ENCODE peak calls at places on chromosomes 11 and 22, in ten cellular contexts. One of them, this sample, is unnamed.

GRCh38 chr11:33721291-33721840 is 14.9 kb downstream of the CD59 start:
- DNase-seq in transverse colon: no peak
- DNase-seq in cardiac fibroblast: peak
- DNase-seq in brain microvascular endothelial cell: peak
- DNase-seq in osteocyte: no peak
- DNase-seq in Caco-2: no peak
- DNase-seq in fibroblast of pulmonary artery: peak
- DNase-seq in omental fat pad: no peak
- DNase-seq in GM23338: no peak
- DNase-seq in mucosa of descending colon: no peak
- DNase-seq in this sample: no peak

GRCh38 chr22:50704510-50705218 is 32.0 kb downstream of the SHANK3 start:
- DNase-seq in Caco-2: no peak
- DNase-seq in fibroblast of pulmonary artery: no peak
- DNase-seq in GM23338: no peak
- DNase-seq in brain microvascular endothelial cell: no peak
- DNase-seq in transverse colon: no peak
- DNase-seq in mucosa of descending colon: no peak
- DNase-seq in omental fat pad: no peak
- DNase-seq in cardiac fibroblast: no peak
- DNase-seq in osteocyte: no peak
- DNase-seq in this sample: peak

GRCh38 chr11:115892016-115892415 is 387.8 kb upstream of the CADM1 start:
- DNase-seq in GM23338: no peak
- DNase-seq in mucosa of descending colon: no peak
- DNase-seq in omental fat pad: no peak
- DNase-seq in osteocyte: no peak
- DNase-seq in brain microvascular endothelial cell: no peak
- DNase-seq in fibroblast of pulmonary artery: no peak
- DNase-seq in Caco-2: no peak
- DNase-seq in cardiac fibroblast: no peak
- DNase-seq in transverse colon: no peak
- DNase-seq in this sample: no peak

GRCh38 chr11:12150831-12151382 is 40.5 kb downstream of the MICAL2 start:
- DNase-seq in transverse colon: peak
- DNase-seq in osteocyte: no peak
- DNase-seq in GM23338: no peak
- DNase-seq in mucosa of descending colon: no peak
- DNase-seq in cardiac fibroblast: peak
- DNase-seq in brain microvascular endothelial cell: no peak
- DNase-seq in Caco-2: no peak
- DNase-seq in omental fat pad: no peak
- DNase-seq in fibroblast of pulmonary artery: peak
- DNase-seq in this sample: no peak

GRCh38 chr11:2190670-2191471 is 19.3 kb upstream of the TH start:
- DNase-seq in GM23338: no peak
- DNase-seq in mucosa of descending colon: no peak
- DNase-seq in fibroblast of pulmonary artery: no peak
- DNase-seq in transverse colon: no peak
- DNase-seq in omental fat pad: no peak
- DNase-seq in Caco-2: no peak
- DNase-seq in cardiac fibroblast: no peak
- DNase-seq in osteocyte: no peak
- DNase-seq in brain microvascular endothelial cell: no peak
- DNase-seq in this sample: no peak

GRCh38 chr11:24142062-24142461 is 354.8 kb upstream of the LUZP2 start:
- DNase-seq in brain microvascular endothelial cell: no peak
- DNase-seq in cardiac fibroblast: no peak
- DNase-seq in GM23338: no peak
- DNase-seq in Caco-2: no peak
- DNase-seq in transverse colon: no peak
- DNase-seq in omental fat pad: no peak
- DNase-seq in osteocyte: no peak
- DNase-seq in mucosa of descending colon: no peak
- DNase-seq in fibroblast of pulmonary artery: no peak
- DNase-seq in this sample: no peak

GRCh38 chr11:120667281-120667680 is 155.7 kb downstream of the GRIK4 start:
- DNase-seq in cardiac fibroblast: peak
- DNase-seq in osteocyte: no peak
- DNase-seq in mucosa of descending colon: no peak
- DNase-seq in GM23338: no peak
- DNase-seq in fibroblast of pulmonary artery: peak
- DNase-seq in transverse colon: no peak
- DNase-seq in Caco-2: no peak
- DNase-seq in omental fat pad: no peak
- DNase-seq in brain microvascular endothelial cell: no peak
- DNase-seq in this sample: no peak

GRCh38 chr11:74322667-74323066 is 11.2 kb upstream of the P4HA3 start:
- DNase-seq in Caco-2: no peak
- DNase-seq in brain microvascular endothelial cell: no peak
- DNase-seq in fibroblast of pulmonary artery: peak
- DNase-seq in transverse colon: no peak
- DNase-seq in GM23338: no peak
- DNase-seq in cardiac fibroblast: peak
- DNase-seq in omental fat pad: no peak
- DNase-seq in mucosa of descending colon: peak
- DNase-seq in osteocyte: no peak
- DNase-seq in this sample: no peak

GRCh38 chr11:120551191-120551590 is 39.6 kb downstream of the GRIK4 start:
- DNase-seq in mucosa of descending colon: no peak
- DNase-seq in cardiac fibroblast: no peak
- DNase-seq in omental fat pad: no peak
- DNase-seq in transverse colon: no peak
- DNase-seq in osteocyte: no peak
- DNase-seq in Caco-2: no peak
- DNase-seq in brain microvascular endothelial cell: no peak
- DNase-seq in GM23338: no peak
- DNase-seq in fibroblast of pulmonary artery: no peak
- DNase-seq in this sample: no peak

GRCh38 chr11:87722756-87723599 is 452.3 kb downstream of the RAB38 start:
- DNase-seq in fibroblast of pulmonary artery: peak
- DNase-seq in GM23338: peak
- DNase-seq in mucosa of descending colon: no peak
- DNase-seq in Caco-2: peak
- DNase-seq in osteocyte: no peak
- DNase-seq in omental fat pad: no peak
- DNase-seq in transverse colon: peak
- DNase-seq in cardiac fibroblast: peak
- DNase-seq in brain microvascular endothelial cell: peak
- DNase-seq in this sample: peak

DNA sequence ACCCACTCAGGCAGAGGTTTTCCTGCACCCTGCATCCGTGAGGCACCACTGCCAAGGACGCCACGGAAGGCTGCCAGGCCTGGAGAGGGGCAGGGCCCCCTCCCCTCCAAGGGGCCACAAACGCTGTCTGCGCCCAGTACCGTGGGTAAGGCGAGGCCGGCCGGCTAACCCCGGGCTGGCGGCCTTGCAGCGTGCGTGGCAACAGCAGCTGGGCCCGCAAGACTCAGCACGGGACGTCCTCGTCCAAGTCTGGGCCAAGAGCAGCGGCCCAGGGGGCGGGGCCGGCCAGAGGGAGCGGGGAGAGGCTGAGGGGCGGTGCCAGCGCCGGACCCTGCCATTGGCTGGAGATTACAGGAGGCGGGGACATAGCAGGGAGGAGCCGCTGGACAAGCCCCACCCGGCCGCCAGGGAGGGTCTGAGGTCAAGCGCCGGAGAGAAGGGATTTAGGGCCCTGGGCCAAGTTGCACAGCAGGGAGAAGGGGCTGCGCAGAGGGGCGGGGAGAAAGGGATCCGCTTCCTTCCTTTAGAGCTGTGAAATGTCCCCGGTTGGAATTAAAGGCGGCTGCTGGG is 16.0 kb downstream of the SLC43A1 start:
- DNase-seq in transverse colon: peak
- DNase-seq in osteocyte: peak
- DNase-seq in cardiac fibroblast: peak
- DNase-seq in Caco-2: peak
- DNase-seq in mucosa of descending colon: peak
- DNase-seq in fibroblast of pulmonary artery: peak
- DNase-seq in omental fat pad: peak
- DNase-seq in brain microvascular endothelial cell: peak
- DNase-seq in GM23338: peak
- DNase-seq in this sample: peak
- TF ChIP-seq CTCF in transverse colon: no peak
- TF ChIP-seq CTCF in osteocyte: no peak
- TF ChIP-seq CTCF in cardiac fibroblast: no peak
- TF ChIP-seq CTCF in Caco-2: no peak
- TF ChIP-seq CTCF in mucosa of descending colon: no peak
- TF ChIP-seq CTCF in fibroblast of pulmonary artery: no peak
- TF ChIP-seq CTCF in omental fat pad: no peak
- TF ChIP-seq CTCF in brain microvascular endothelial cell: peak
- TF ChIP-seq CTCF in GM23338: no peak
- TF ChIP-seq CTCF in this sample: no peak

GRCh38 chr22:34966980-34967379 is 99.0 kb upstream of the ISX start:
- DNase-seq in osteocyte: no peak
- DNase-seq in transverse colon: no peak
- DNase-seq in Caco-2: peak
- DNase-seq in fibroblast of pulmonary artery: no peak
- DNase-seq in GM23338: no peak
- DNase-seq in cardiac fibroblast: no peak
- DNase-seq in mucosa of descending colon: no peak
- DNase-seq in omental fat pad: no peak
- DNase-seq in brain microvascular endothelial cell: no peak
- DNase-seq in this sample: no peak
- TF ChIP-seq CTCF in osteocyte: no peak
- TF ChIP-seq CTCF in transverse colon: no peak
- TF ChIP-seq CTCF in Caco-2: no peak
- TF ChIP-seq CTCF in fibroblast of pulmonary artery: no peak
- TF ChIP-seq CTCF in GM23338: no peak
- TF ChIP-seq CTCF in cardiac fibroblast: no peak
- TF ChIP-seq CTCF in mucosa of descending colon: no peak
- TF ChIP-seq CTCF in omental fat pad: no peak
- TF ChIP-seq CTCF in brain microvascular endothelial cell: peak
- TF ChIP-seq CTCF in this sample: no peak

DNA sequence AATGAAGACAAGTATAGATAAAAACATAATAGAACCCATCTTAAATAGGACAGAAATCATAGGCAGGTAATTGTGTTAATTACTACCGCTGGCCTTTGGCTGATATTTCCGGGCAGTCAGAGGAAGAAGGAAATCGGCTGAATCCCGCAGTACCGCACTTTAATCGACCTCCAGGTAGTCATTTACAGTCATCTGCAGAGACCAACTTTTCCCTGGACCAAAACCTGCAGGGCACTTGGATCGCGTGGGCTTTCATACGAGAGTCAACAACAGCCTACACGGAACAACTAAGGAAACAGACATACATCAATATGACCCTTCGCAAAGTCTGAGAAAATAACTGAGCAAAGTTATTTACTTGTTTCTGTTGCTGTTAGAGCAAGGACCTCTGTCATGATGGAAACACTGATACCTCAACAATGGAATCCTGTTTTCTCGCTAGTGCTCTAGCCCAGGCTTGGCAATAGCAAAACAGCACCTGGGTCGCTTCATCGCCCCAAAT is 675 bp downstream of the KBTBD3 start:
- DNase-seq in osteocyte: no peak
- DNase-seq in transverse colon: peak
- DNase-seq in brain microvascular endothelial cell: no peak
- DNase-seq in GM23338: peak
- DNase-seq in Caco-2: no peak
- DNase-seq in cardiac fibroblast: no peak
- DNase-seq in fibroblast of pulmonary artery: no peak
- DNase-seq in mucosa of descending colon: no peak
- DNase-seq in omental fat pad: no peak
- DNase-seq in this sample: no peak
- TF ChIP-seq CTCF in osteocyte: no peak
- TF ChIP-seq CTCF in transverse colon: no peak
- TF ChIP-seq CTCF in brain microvascular endothelial cell: no peak
- TF ChIP-seq CTCF in GM23338: no peak
- TF ChIP-seq CTCF in Caco-2: no peak
- TF ChIP-seq CTCF in cardiac fibroblast: no peak
- TF ChIP-seq CTCF in fibroblast of pulmonary artery: no peak
- TF ChIP-seq CTCF in mucosa of descending colon: no peak
- TF ChIP-seq CTCF in omental fat pad: no peak
- TF ChIP-seq CTCF in this sample: no peak

GRCh38 chr11:122360875-122361274 is 244.9 kb upstream of the BLID start:
- DNase-seq in brain microvascular endothelial cell: no peak
- DNase-seq in GM23338: no peak
- DNase-seq in transverse colon: no peak
- DNase-seq in Caco-2: no peak
- DNase-seq in mucosa of descending colon: no peak
- DNase-seq in cardiac fibroblast: no peak
- DNase-seq in fibroblast of pulmonary artery: no peak
- DNase-seq in osteocyte: no peak
- DNase-seq in omental fat pad: no peak
- DNase-seq in this sample: no peak
- TF ChIP-seq CTCF in brain microvascular endothelial cell: no peak
- TF ChIP-seq CTCF in GM23338: peak
- TF ChIP-seq CTCF in transverse colon: no peak
- TF ChIP-seq CTCF in Caco-2: no peak
- TF ChIP-seq CTCF in mucosa of descending colon: no peak
- TF ChIP-seq CTCF in cardiac fibroblast: no peak
- TF ChIP-seq CTCF in fibroblast of pulmonary artery: peak
- TF ChIP-seq CTCF in osteocyte: no peak
- TF ChIP-seq CTCF in omental fat pad: no peak
- TF ChIP-seq CTCF in this sample: no peak

DNA sequence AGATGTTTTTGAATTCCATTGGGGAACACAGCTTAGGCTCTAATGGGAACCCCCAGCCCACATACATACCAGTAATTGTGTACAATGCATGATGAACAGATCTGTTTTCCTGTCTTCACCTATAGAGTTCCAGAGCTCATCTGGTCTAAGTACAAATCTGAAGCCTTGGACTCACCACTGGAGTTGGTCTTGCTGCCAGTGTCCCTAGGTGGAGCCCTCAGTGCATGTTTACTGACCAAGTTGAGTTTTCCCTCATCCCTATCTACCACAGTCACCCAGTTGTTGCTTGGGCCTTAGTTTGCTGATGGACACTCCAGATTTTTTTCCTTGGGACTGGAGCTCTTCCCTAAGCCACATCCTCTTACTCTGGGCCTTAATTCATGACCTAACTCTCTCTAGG is 159.2 kb upstream of the DDI1 start:
- DNase-seq in osteocyte: no peak
- DNase-seq in Caco-2: peak
- DNase-seq in fibroblast of pulmonary artery: peak
- DNase-seq in GM23338: no peak
- DNase-seq in mucosa of descending colon: no peak
- DNase-seq in cardiac fibroblast: peak
- DNase-seq in transverse colon: no peak
- DNase-seq in brain microvascular endothelial cell: no peak
- DNase-seq in omental fat pad: no peak
- DNase-seq in this sample: no peak
- TF ChIP-seq CTCF in osteocyte: no peak
- TF ChIP-seq CTCF in Caco-2: peak
- TF ChIP-seq CTCF in fibroblast of pulmonary artery: peak
- TF ChIP-seq CTCF in GM23338: no peak
- TF ChIP-seq CTCF in mucosa of descending colon: no peak
- TF ChIP-seq CTCF in cardiac fibroblast: no peak
- TF ChIP-seq CTCF in transverse colon: no peak
- TF ChIP-seq CTCF in brain microvascular endothelial cell: peak
- TF ChIP-seq CTCF in omental fat pad: no peak
- TF ChIP-seq CTCF in this sample: no peak

GRCh38 chr22:37982938-37983859 is 1.2 kb downstream of the SOX10 start:
- DNase-seq in GM23338: peak
- DNase-seq in omental fat pad: no peak
- DNase-seq in transverse colon: no peak
- DNase-seq in mucosa of descending colon: no peak
- DNase-seq in brain microvascular endothelial cell: no peak
- DNase-seq in cardiac fibroblast: no peak
- DNase-seq in Caco-2: no peak
- DNase-seq in osteocyte: no peak
- DNase-seq in fibroblast of pulmonary artery: no peak
- DNase-seq in this sample: peak
- TF ChIP-seq CTCF in GM23338: peak
- TF ChIP-seq CTCF in omental fat pad: no peak
- TF ChIP-seq CTCF in transverse colon: no peak
- TF ChIP-seq CTCF in mucosa of descending colon: no peak
- TF ChIP-seq CTCF in brain microvascular endothelial cell: peak
- TF ChIP-seq CTCF in cardiac fibroblast: no peak
- TF ChIP-seq CTCF in Caco-2: peak
- TF ChIP-seq CTCF in osteocyte: peak
- TF ChIP-seq CTCF in fibroblast of pulmonary artery: peak
- TF ChIP-seq CTCF in this sample: peak

This sample was measured in glutamatergic neuron.